ENCODE peak calls at places on chromosomes 7 and 10, in eight cellular contexts. M is activated B cell treated with CpG ODN at 0.5 μM for 24 hours, W is A549, N is Calu3, E is NB4, Y is Peyer's patch, I is astrocyte of the cerebellum, O is GM12865. F is an unnamed sample.

GRCh38 chr10:62014510-62014909 is 113.0 kb downstream of the ARID5B start:
- DNase-seq in M (no peak), N (no peak), W (no peak), E (no peak), Y (no peak), I (no peak), O (no peak), F (no peak)

GRCh38 chr7:143256325-143256724 is 6.9 kb upstream of the GSTK1 start:
- DNase-seq in W (no peak), E (peak; percentile 47), O (no peak), Y (no peak), M (no peak), I (no peak), N (no peak), F (no peak)

GRCh38 chr7:24574365-24574764 is 1.1 kb downstream of the PALS2 start:
- DNase-seq in O (no peak), I (no peak), M (no peak), W (peak; percentile 6), E (no peak), Y (no peak), N (no peak), F (no peak)

GRCh38 chr10:7592627-7593026 is 74.1 kb downstream of the ITIH5 start:
- DNase-seq in I (no peak), N (no peak), Y (no peak), M (no peak), E (no peak), O (no peak), W (no peak), F (no peak)

GRCh38 chr7:99314504-99314903 is 11.2 kb upstream of the ARPC1A start:
- DNase-seq in M (no peak), N (no peak), E (no peak), Y (no peak), O (peak; percentile 73), I (no peak), W (peak; percentile 20), F (no peak)

GRCh38 chr10:5551531-5552375 is 27.0 kb downstream of the CALML3 start:
- DNase-seq in E (peak; percentile 93), O (peak; percentile 56), Y (no peak), I (no peak), W (no peak), M (no peak), N (peak; percentile 75), F (peak; percentile 18)

GRCh38 chr10:34013235-34013634 is 678.8 kb upstream of the NRP1 start:
- DNase-seq in O (no peak), Y (no peak), W (no peak), E (no peak), M (no peak), N (no peak), I (no peak), F (no peak)

GRCh38 chr7:41993173-41993867 is 243.7 kb downstream of the GLI3 start:
- DNase-seq in O (no peak), W (no peak), Y (no peak), E (no peak), N (no peak), M (no peak), I (no peak), F (no peak)

GRCh38 chr7:51613911-51614344 is 297.3 kb upstream of the COBL start:
- DNase-seq in W (no peak), M (no peak), N (no peak), O (no peak), E (no peak), Y (no peak), I (peak; percentile 83), F (no peak)

GRCh38 chr7:69373171-69374035 is 224.9 kb upstream of the AUTS2 start:
- DNase-seq in M (no peak), I (peak; percentile 33), E (peak; percentile 82), N (no peak), W (peak; percentile 37), Y (no peak), O (peak; percentile 20), F (no peak)

GRCh38 chr7:12583181-12583580 is 12.7 kb downstream of the SCIN start:
- DNase-seq in N (no peak), Y (no peak), W (no peak), M (no peak), E (no peak), O (no peak), I (no peak), F (no peak)

DNA sequence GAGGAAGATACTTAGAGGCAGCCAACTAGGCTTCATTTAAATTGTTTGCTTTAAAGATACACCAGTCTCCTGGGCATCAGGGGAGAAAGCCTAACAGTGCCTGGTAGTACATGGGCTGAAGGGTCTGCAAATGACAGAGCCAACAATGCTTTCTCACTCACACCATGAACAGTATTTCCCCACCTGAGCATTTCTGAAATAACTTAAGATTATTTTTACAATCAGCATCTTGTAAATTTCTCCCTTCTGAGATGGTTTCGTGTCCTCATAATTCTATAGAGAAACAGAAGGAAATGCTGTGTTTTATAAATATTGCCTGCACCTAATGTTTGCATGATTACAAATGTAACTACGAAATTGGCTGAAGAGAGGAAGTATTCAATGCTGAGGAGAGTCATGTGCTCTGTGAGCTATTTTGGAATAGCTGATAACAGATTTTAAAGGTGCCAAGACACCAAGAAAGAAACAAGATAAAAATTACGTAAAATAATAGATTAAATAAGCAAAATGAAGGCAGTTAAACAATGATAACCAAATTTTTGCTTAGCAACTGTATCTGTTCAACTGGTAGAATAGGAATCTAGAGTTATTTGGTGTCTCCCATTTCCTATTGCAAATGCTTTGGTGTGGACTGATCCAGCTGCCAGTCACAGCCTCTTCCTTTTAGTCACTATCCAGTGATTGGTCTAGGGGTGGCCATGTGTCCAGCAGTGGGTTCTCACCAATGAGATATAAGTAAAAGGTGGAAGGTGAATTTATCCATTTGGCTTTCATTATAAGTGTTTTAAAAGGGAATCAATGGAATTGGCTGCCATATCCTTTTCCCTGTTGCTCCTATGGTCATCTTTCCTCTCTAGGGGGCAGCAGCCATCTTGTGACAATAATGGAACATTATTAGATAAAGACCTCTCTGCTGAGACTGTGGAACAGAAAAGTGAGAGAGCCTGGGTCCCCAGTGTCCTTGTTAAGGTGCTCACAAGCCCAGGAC is 167.9 kb upstream of the SLC26A5 start:
- DNase-seq in W (no peak), I (no peak), N (no peak), M (no peak), Y (no peak), E (peak; percentile 9), O (no peak), F (no peak)
- TF ChIP-seq CTCF in W (peak; percentile 23), I (peak; percentile 23), N (no peak), M (no peak), Y (no peak), E (peak; percentile 24), O (no peak), F (no peak)

GRCh38 chr7:55534916-55535636 is 37.2 kb downstream of the VOPP1 start:
- DNase-seq in O (peak; percentile 92), E (peak; percentile 23), M (no peak), Y (peak; percentile 59), I (no peak), W (no peak), N (no peak), F (no peak)

GRCh38 chr7:55537458-55537825 is 34.9 kb downstream of the VOPP1 start:
- DNase-seq in O (peak; percentile 67), W (no peak), N (no peak), E (peak; percentile 32), M (no peak), Y (peak; percentile 44), I (no peak), F (no peak)

GRCh38 chr7:55535637-55536016 is 36.7 kb downstream of the VOPP1 start:
- DNase-seq in W (no peak), N (no peak), O (peak; percentile 57), I (no peak), Y (no peak), M (no peak), E (no peak), F (no peak)

GRCh38 chr7:55538538-55538937 is 33.8 kb downstream of the VOPP1 start:
- DNase-seq in O (no peak), N (no peak), I (peak; percentile 89), Y (no peak), E (no peak), M (no peak), W (no peak), F (no peak)

GRCh38 chr7:55536619-55537457 is 35.5 kb downstream of the VOPP1 start:
- DNase-seq in Y (peak; percentile 69), M (no peak), W (no peak), I (no peak), N (no peak), O (peak; percentile 83), E (no peak), F (no peak)
- TF ChIP-seq CTCF in Y (no peak), M (no peak), W (no peak), I (no peak), N (no peak), O (peak; percentile 24), E (no peak), F (peak; percentile 48)

GRCh38 chr10:93471110-93471651 is 11.0 kb downstream of the MYOF start:
- DNase-seq in N (no peak), M (no peak), O (no peak), E (peak; percentile 63), W (peak; percentile 96), I (peak; percentile 93), Y (no peak), F (no peak)

GRCh38 chr10:93469454-93469853 is 12.7 kb downstream of the MYOF start:
- DNase-seq in N (no peak), E (no peak), I (no peak), Y (no peak), O (no peak), M (no peak), W (no peak), F (no peak)

GRCh38 chr10:93465806-93466675 is 16.1 kb downstream of the MYOF start:
- DNase-seq in W (peak; percentile 97), O (no peak), M (no peak), I (peak; percentile 55), Y (no peak), N (peak; percentile 87), E (peak; percentile 40), F (no peak)

GRCh38 chr10:93464826-93465388 is 17.2 kb downstream of the MYOF start:
- DNase-seq in N (no peak), E (peak; percentile 57), I (no peak), M (no peak), O (no peak), W (no peak), Y (no peak), F (no peak)

DNA sequence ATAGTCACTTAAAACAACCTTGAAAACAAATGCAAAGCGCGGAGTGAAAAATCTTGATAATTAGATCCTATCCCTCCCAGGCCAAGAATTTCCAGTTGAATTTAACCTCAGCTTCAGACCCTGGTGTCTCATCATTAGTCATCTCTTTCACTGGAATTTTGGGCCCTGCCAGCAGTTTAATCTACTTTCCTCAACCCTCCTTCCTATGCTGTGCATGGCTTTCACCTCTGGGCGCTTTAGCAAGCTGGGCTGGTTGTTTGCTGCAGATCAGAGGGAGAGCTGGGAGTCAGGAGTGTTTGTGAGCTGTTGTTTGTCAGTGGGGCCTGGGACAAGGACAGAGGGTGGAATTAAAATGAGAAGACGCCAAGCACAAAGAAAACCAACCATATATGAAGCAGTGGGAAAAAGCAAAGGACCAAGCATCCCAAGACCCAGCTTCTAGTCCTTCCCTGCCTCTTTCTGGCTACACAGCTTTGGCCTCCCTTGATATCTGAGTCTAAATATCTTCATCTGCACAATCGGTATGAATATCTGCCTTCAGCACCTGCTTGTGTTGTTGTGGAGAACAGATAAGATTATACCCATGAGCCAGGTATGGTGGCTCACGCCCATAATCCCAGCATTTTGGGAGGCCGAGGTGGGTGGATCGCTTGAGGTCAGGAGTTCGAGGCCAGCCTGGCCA is 13.5 kb downstream of the MYOF start:
- DNase-seq in N (no peak), O (no peak), W (peak; percentile 91), I (no peak), E (no peak), Y (no peak), M (no peak), F (no peak)
- TF ChIP-seq CTCF in N (no peak), O (no peak), W (no peak), I (no peak), E (no peak), Y (no peak), M (no peak), F (no peak)

GRCh38 chr10:121338206-121338991 is 259.8 kb downstream of the FGFR2 start:
- DNase-seq in M (no peak), N (no peak), W (no peak), E (no peak), Y (no peak), I (no peak), O (no peak), F (no peak)
- TF ChIP-seq CTCF in M (no peak), N (no peak), W (no peak), E (no peak), Y (no peak), I (no peak), O (no peak), F (no peak)